ENCODE peak calls at places on chromosomes 11 and 22, in seven cellular contexts. One of them, this sample, is unnamed.

GRCh38 chr11:120566176-120566575 is 54.6 kb downstream of the GRIK4 start:
- DNase-seq in activated T-cell treated with anti-CD3 and anti-CD28 coated beads for 24 hours: no peak
- DNase-seq in CD4-positive, alpha-beta T cell: no peak
- DNase-seq in psoas muscle: no peak
- DNase-seq in AG09319: no peak
- DNase-seq in neural crest cell: no peak
- DNase-seq in Kasumi-1: no peak
- DNase-seq in this sample: no peak

GRCh38 chr11:35009191-35009940 is 92.9 kb downstream of the PDHX start:
- DNase-seq in neural crest cell: no peak
- DNase-seq in activated T-cell treated with anti-CD3 and anti-CD28 coated beads for 24 hours: no peak
- DNase-seq in CD4-positive, alpha-beta T cell: no peak
- DNase-seq in AG09319: no peak
- DNase-seq in Kasumi-1: no peak
- DNase-seq in psoas muscle: no peak
- DNase-seq in this sample: no peak

GRCh38 chr22:24088796-24089195 is 77.7 kb downstream of the CABIN1 start:
- DNase-seq in AG09319: no peak
- DNase-seq in CD4-positive, alpha-beta T cell: no peak
- DNase-seq in Kasumi-1: no peak
- DNase-seq in activated T-cell treated with anti-CD3 and anti-CD28 coated beads for 24 hours: no peak
- DNase-seq in neural crest cell: no peak
- DNase-seq in psoas muscle: no peak
- DNase-seq in this sample: no peak

GRCh38 chr11:119739975-119740374 is 11.0 kb upstream of the NECTIN1 start:
- DNase-seq in AG09319: no peak
- DNase-seq in activated T-cell treated with anti-CD3 and anti-CD28 coated beads for 24 hours: no peak
- DNase-seq in CD4-positive, alpha-beta T cell: no peak
- DNase-seq in Kasumi-1: no peak
- DNase-seq in psoas muscle: no peak
- DNase-seq in neural crest cell: no peak
- DNase-seq in this sample: no peak

GRCh38 chr11:57513911-57514537 is 1.5 kb downstream of the SLC43A1 start:
- DNase-seq in Kasumi-1: peak
- DNase-seq in psoas muscle: peak
- DNase-seq in activated T-cell treated with anti-CD3 and anti-CD28 coated beads for 24 hours: no peak
- DNase-seq in CD4-positive, alpha-beta T cell: no peak
- DNase-seq in AG09319: no peak
- DNase-seq in neural crest cell: peak
- DNase-seq in this sample: no peak

GRCh38 chr22:32473388-32473952 is 1.1 kb upstream of the FBXO7 start:
- DNase-seq in psoas muscle: no peak
- DNase-seq in activated T-cell treated with anti-CD3 and anti-CD28 coated beads for 24 hours: no peak
- DNase-seq in Kasumi-1: peak
- DNase-seq in neural crest cell: peak
- DNase-seq in CD4-positive, alpha-beta T cell: peak
- DNase-seq in AG09319: peak
- DNase-seq in this sample: peak

GRCh38 chr22:46812034-46812605 is 49.7 kb downstream of the TBC1D22A start:
- DNase-seq in Kasumi-1: no peak
- DNase-seq in psoas muscle: no peak
- DNase-seq in activated T-cell treated with anti-CD3 and anti-CD28 coated beads for 24 hours: no peak
- DNase-seq in AG09319: no peak
- DNase-seq in CD4-positive, alpha-beta T cell: no peak
- DNase-seq in neural crest cell: no peak
- DNase-seq in this sample: no peak

GRCh38 chr11:316031-316701 is 2.3 kb downstream of the IFITM1 start:
- DNase-seq in neural crest cell: no peak
- DNase-seq in activated T-cell treated with anti-CD3 and anti-CD28 coated beads for 24 hours: no peak
- DNase-seq in CD4-positive, alpha-beta T cell: peak
- DNase-seq in psoas muscle: no peak
- DNase-seq in Kasumi-1: no peak
- DNase-seq in AG09319: no peak
- DNase-seq in this sample: no peak

GRCh38 chr11:298406-299065 is 790 bp downstream of the IFITM5 start:
- DNase-seq in CD4-positive, alpha-beta T cell: no peak
- DNase-seq in Kasumi-1: no peak
- DNase-seq in activated T-cell treated with anti-CD3 and anti-CD28 coated beads for 24 hours: no peak
- DNase-seq in psoas muscle: peak
- DNase-seq in AG09319: no peak
- DNase-seq in neural crest cell: no peak
- DNase-seq in this sample: no peak